ENCODE peak calls at places on chromosomes 6 and 20, in four cellular contexts. W is K562, T is GM12878, M is HepG2. E is an unnamed sample. For H3K9me3, the result is how much of the 10 kb centered on the place peaks cover.

GRCh38 chr6:166556871-166557322 is 29.6 kb downstream of the RAMACL start:
- DNase-seq in W (no peak), T (no peak), M (no peak), E (peak)

GRCh38 chr6:153898360-153899059 is 140.5 kb upstream of the OPRM1 start:
- DNase-seq in W (no peak), T (no peak), M (no peak), E (no peak)

GRCh38 chr6:144340541-144341371 is 55.6 kb downstream of the UTRN start:
- DNase-seq in W (no peak), T (no peak), M (peak), E (peak)

GRCh38 chr20:25195962-25196700 is 619 bp downstream of the ENTPD6 start:
- DNase-seq in W (no peak), T (no peak), M (peak), E (no peak)

GRCh38 chr6:36997811-36998722 is 7.4 kb upstream of the FGD2 start:
- DNase-seq in W (no peak), T (no peak), M (no peak), E (no peak)

GRCh38 chr6:7389162-7389450 is 436 bp downstream of the CAGE1 start:
- DNase-seq in W (no peak), T (no peak), M (no peak), E (no peak)

GRCh38 chr20:53763707-53764415 is 170.2 kb upstream of the ZNF217 start:
- DNase-seq in W (no peak), T (no peak), M (peak), E (peak)

GRCh38 chr6:18507018-18507415 is 119.9 kb downstream of the RNF144B start:
- DNase-seq in W (no peak), T (no peak), M (no peak), E (no peak)

GRCh38 chr6:137724495-137725211 is 142.4 kb upstream of the TNFAIP3 start:
- DNase-seq in W (no peak), T (no peak), M (no peak), E (no peak)

GRCh38 chr6:30142665-30143064 is 6.7 kb downstream of the TRIM40 start:
- DNase-seq in W (no peak), T (no peak), M (no peak), E (no peak)

GRCh38 chr6:26205625-26206574 is 118.7 kb downstream of the HFE start:
- DNase-seq in W (peak), T (no peak), M (peak), E (peak)

GRCh38 chr6:166005401-166005845 is 162.2 kb downstream of the TBXT start:
- DNase-seq in W (no peak), T (no peak), M (no peak), E (no peak)

GRCh38 chr20:17066955-17067354 is 159.9 kb upstream of the PCSK2 start:
- DNase-seq in W (no peak), T (no peak), M (no peak), E (no peak)

GRCh38 chr20:23966927-23967615 is 21.5 kb downstream of the GGTLC1 start:
- DNase-seq in W (no peak), T (no peak), M (no peak), E (no peak)

GRCh38 chr6:53770690-53771320 is 24.0 kb upstream of the LRRC1 start:
- DNase-seq in W (no peak), T (no peak), M (no peak), E (no peak)

GRCh38 chr20:1225729-1226313 is at the start of gene RAD21L1:
- DNase-seq in W (peak), T (no peak), M (no peak), E (peak)

GRCh38 chr6:116568111-116568510 is 3.2 kb upstream of the RWDD1 start:
- DNase-seq in W (no peak), T (no peak), M (no peak), E (no peak)

GRCh38 chr6:16514249-16514648 is 247.0 kb downstream of the ATXN1 start:
- DNase-seq in W (peak), T (no peak), M (peak), E (peak)

GRCh38 chr20:38790210-38791053 is 15.1 kb upstream of the PPP1R16B start:
- DNase-seq in W (peak), T (no peak), M (peak), E (peak)

GRCh38 chr6:5181494-5182287 is 79.1 kb downstream of the LYRM4 start:
- DNase-seq in W (no peak), T (no peak), M (no peak), E (no peak)

GRCh38 chr6:53718597-53719460 is 53.3 kb upstream of the KLHL31 start:
- DNase-seq in W (peak), T (peak), M (peak), E (peak)

GRCh38 chr6:22925920-22926587 is 356.7 kb downstream of the HDGFL1 start:
- DNase-seq in W (no peak), T (no peak), M (no peak), E (peak)

GRCh38 chr6:52019092-52019491 is 68.3 kb downstream of the PKHD1 start:
- DNase-seq in W (no peak), T (no peak), M (no peak), E (no peak)

GRCh38 chr6:52019851-52020250 is 67.6 kb downstream of the PKHD1 start:
- DNase-seq in W (no peak), T (no peak), M (no peak), E (no peak)

GRCh38 chr6:52024451-52025068 is 62.9 kb downstream of the PKHD1 start:
- DNase-seq in W (no peak), T (no peak), M (no peak), E (no peak)

GRCh38 chr6:52020961-52021570 is 66.3 kb downstream of the PKHD1 start:
- DNase-seq in W (peak), T (no peak), M (peak), E (peak)

DNA sequence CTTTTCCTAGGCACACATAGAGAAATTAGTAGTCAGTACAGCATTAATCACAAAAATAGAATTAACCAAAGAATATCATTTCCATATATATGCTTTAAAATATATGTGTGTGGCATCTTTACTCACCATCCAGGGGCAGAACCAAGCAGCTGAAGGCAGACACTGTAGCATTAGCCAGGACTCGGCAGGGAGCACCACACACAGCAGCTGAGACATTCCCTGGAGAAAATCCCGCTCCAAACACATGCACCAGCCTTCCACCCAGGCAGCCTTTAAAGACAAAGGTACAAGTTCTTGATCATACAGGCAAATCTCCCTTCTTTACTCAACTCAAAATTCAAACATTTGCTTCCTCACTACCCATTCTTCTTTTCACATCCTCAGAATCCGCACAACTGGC is 64.7 kb downstream of the PKHD1 start:
- DNase-seq in W (no peak), T (no peak), M (no peak), E (no peak)
- TF ChIP-seq MYC in W (no peak), T (no peak), M (no peak), E (no peak)

GRCh38 chr6:1624071-1624847 is 14.5 kb downstream of the FOXC1 start:
- DNase-seq in W (no peak), T (no peak), M (no peak), E (peak)
- H3K9ac ChIP-seq in W (no peak), T (no peak), M (no peak), E (peak)

GRCh38 chr6:106163446-106163965 is 77.4 kb downstream of the PRDM1 start:
- DNase-seq in W (no peak), T (peak), M (no peak), E (no peak)
- H3K9me3 ChIP-seq in W (under half), T (under half), M (under half), E (under half)

GRCh38 chr20:35048739-35049138 is 43.9 kb downstream of the TRPC4AP start:
- DNase-seq in W (no peak), T (no peak), M (peak), E (no peak)

GRCh38 chr20:35054804-35055203 is 37.8 kb downstream of the TRPC4AP start:
- DNase-seq in W (no peak), T (no peak), M (no peak), E (no peak)

GRCh38 chr20:35055445-35056276 is 36.9 kb downstream of the TRPC4AP start:
- DNase-seq in W (no peak), T (no peak), M (no peak), E (no peak)

DNA sequence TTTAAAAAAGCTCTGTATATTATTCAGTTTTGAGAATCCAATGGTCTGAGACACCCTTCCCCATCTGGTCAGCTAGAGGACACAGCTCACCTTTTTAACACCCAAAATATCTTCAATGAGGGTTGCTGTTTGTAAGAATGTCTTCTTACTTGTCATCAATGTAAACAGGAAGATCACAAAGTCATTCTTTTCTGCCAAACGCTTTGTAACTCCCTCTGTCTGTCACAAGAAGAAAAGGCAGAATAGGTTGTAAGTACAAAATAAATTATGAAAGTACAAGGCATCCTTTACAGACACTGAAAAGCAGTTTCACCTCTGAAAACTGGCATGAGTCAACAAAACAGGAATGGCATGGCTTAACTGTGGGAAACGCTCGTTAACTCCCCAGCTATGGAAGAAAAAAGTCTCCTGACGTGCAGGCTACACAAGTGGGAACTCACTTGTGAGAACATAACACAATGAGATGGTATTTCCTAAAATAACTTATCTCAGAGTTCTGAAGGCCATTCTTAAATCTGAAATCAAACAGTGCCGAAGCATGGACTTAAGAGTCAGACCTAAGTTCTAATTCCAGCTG is 42.7 kb downstream of the TRPC4AP start:
- DNase-seq in W (no peak), T (no peak), M (no peak), E (peak)
- TF ChIP-seq MYC in W (no peak), T (no peak), M (no peak), E (no peak)

GRCh38 chr6:84653027-84653551 is 111.3 kb downstream of the TBX18 start:
- DNase-seq in W (no peak), T (no peak), M (no peak), E (peak)

GRCh38 chr6:84652356-84653026 is 111.9 kb downstream of the TBX18 start:
- DNase-seq in W (no peak), T (no peak), M (no peak), E (peak)

GRCh38 chr6:84657025-84657424 is 107.4 kb downstream of the TBX18 start:
- DNase-seq in W (no peak), T (no peak), M (no peak), E (no peak)

GRCh38 chr6:84651583-84651982 is 112.8 kb downstream of the TBX18 start:
- DNase-seq in W (no peak), T (no peak), M (no peak), E (peak)

DNA sequence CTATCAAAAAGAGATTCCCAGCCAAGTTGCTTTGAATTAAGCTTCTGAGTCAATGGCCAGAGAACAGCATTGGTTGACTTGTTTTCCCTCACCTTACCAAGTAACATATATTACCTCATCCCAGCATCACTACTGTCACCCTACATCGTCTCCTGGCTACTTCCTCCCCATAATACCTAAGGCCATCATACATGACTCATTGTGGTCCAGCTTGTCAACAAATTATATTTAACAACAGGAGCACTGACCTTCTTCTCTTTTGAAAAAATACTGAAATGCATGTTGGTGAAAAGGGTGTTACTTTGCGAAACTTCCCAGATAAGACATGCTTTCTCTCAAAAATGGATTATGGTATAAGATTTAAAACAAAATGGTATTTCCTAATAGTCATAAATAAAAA is 106.9 kb downstream of the TBX18 start:
- DNase-seq in W (no peak), T (no peak), M (no peak), E (no peak)
- H3K9ac ChIP-seq in W (no peak), T (no peak), M (no peak), E (no peak)

GRCh38 chr20:61993058-61993457 is 72.6 kb downstream of the TAF4 start:
- DNase-seq in W (no peak), T (no peak), M (no peak), E (no peak)
- H3K9me3 ChIP-seq in W (under half), T (under half), M (under half), E (under half)

E was measured in endothelial cell of umbilical vein.